ENCODE peak calls at places on chromosomes 5 and 9, in four cellular contexts. One of them, this sample, is unnamed.

GRCh38 chr9:91842358-91842757 is 107.7 kb downstream of the ROR2 start:
- DNase-seq in neural progenitor cell: no peak
- DNase-seq in cardiac fibroblast: no peak
- DNase-seq in hepatocyte: no peak
- DNase-seq in this sample: no peak

GRCh38 chr5:141958113-141958512 is at the start of gene PCDH12:
- DNase-seq in neural progenitor cell: no peak
- DNase-seq in cardiac fibroblast: peak; percentile 81
- DNase-seq in hepatocyte: no peak
- DNase-seq in this sample: peak; percentile 25

GRCh38 chr5:178211095-178212048 is 7.0 kb downstream of the HNRNPAB start:
- DNase-seq in neural progenitor cell: no peak
- DNase-seq in cardiac fibroblast: no peak
- DNase-seq in hepatocyte: no peak
- DNase-seq in this sample: no peak

GRCh38 chr5:158943057-158943456 is 156.7 kb downstream of the EBF1 start:
- DNase-seq in neural progenitor cell: no peak
- DNase-seq in cardiac fibroblast: peak; percentile 77
- DNase-seq in hepatocyte: peak; percentile 28
- DNase-seq in this sample: peak; percentile 93

GRCh38 chr5:133662578-133662977 is 50.2 kb upstream of the FSTL4 start:
- DNase-seq in neural progenitor cell: no peak
- DNase-seq in cardiac fibroblast: no peak
- DNase-seq in hepatocyte: peak; percentile 13
- DNase-seq in this sample: no peak

GRCh38 chr5:51411917-51412316 is 28.7 kb downstream of the ISL1 start:
- DNase-seq in neural progenitor cell: no peak
- DNase-seq in cardiac fibroblast: no peak
- DNase-seq in hepatocyte: no peak
- DNase-seq in this sample: no peak

GRCh38 chr9:4207476-4207875 is 92.4 kb downstream of the GLIS3 start:
- DNase-seq in neural progenitor cell: no peak
- DNase-seq in cardiac fibroblast: no peak
- DNase-seq in hepatocyte: no peak
- DNase-seq in this sample: no peak

GRCh38 chr5:34648522-34649158 is 7.5 kb upstream of the RAI14 start:
- DNase-seq in neural progenitor cell: no peak
- DNase-seq in cardiac fibroblast: no peak
- DNase-seq in hepatocyte: no peak
- DNase-seq in this sample: no peak

GRCh38 chr9:108861464-108861863 is 602 bp upstream of the ACTL7A start:
- DNase-seq in neural progenitor cell: no peak
- DNase-seq in cardiac fibroblast: no peak
- DNase-seq in hepatocyte: no peak
- DNase-seq in this sample: no peak

GRCh38 chr5:177539411-177539810 is 15.0 kb downstream of the FAM193B start:
- DNase-seq in neural progenitor cell: no peak
- DNase-seq in cardiac fibroblast: peak; percentile 94
- DNase-seq in hepatocyte: no peak
- DNase-seq in this sample: peak; percentile 68

GRCh38 chr5:148820778-148821395 is 5.5 kb upstream of the ADRB2 start:
- DNase-seq in neural progenitor cell: peak; percentile 58
- DNase-seq in cardiac fibroblast: peak; percentile 64
- DNase-seq in hepatocyte: no peak
- DNase-seq in this sample: peak; percentile 71

GRCh38 chr9:137739371-137739915 is 120.6 kb downstream of the EHMT1 start:
- DNase-seq in neural progenitor cell: no peak
- DNase-seq in cardiac fibroblast: no peak
- DNase-seq in hepatocyte: no peak
- DNase-seq in this sample: no peak

GRCh38 chr9:8766096-8766495 is 966.5 kb upstream of the DMAC1 start:
- DNase-seq in neural progenitor cell: no peak
- DNase-seq in cardiac fibroblast: no peak
- DNase-seq in hepatocyte: no peak
- DNase-seq in this sample: no peak

GRCh38 chr5:56159521-56159947 is 73.6 kb downstream of the ANKRD55 start:
- DNase-seq in neural progenitor cell: no peak
- DNase-seq in cardiac fibroblast: no peak
- DNase-seq in hepatocyte: no peak
- DNase-seq in this sample: peak; percentile 53

GRCh38 chr5:174837919-174838902 is 113.8 kb downstream of the MSX2 start:
- DNase-seq in neural progenitor cell: peak; percentile 60
- DNase-seq in cardiac fibroblast: peak; percentile 81
- DNase-seq in hepatocyte: peak; percentile 29
- DNase-seq in this sample: peak; percentile 21

GRCh38 chr9:82504620-82505019 is 516.0 kb downstream of the SPATA31D1 start:
- DNase-seq in neural progenitor cell: no peak
- DNase-seq in cardiac fibroblast: no peak
- DNase-seq in hepatocyte: no peak
- DNase-seq in this sample: peak; percentile 7

GRCh38 chr9:85077954-85078353 is 408.4 kb downstream of the NTRK2 start:
- DNase-seq in neural progenitor cell: peak; percentile 24
- DNase-seq in cardiac fibroblast: no peak
- DNase-seq in hepatocyte: no peak
- DNase-seq in this sample: no peak

GRCh38 chr9:112332977-112333638 is at the start of gene PTBP3:
- DNase-seq in neural progenitor cell: peak; percentile 84
- DNase-seq in cardiac fibroblast: peak; percentile 82
- DNase-seq in hepatocyte: peak; percentile 89
- DNase-seq in this sample: peak; percentile 69

GRCh38 chr5:106875591-106876297 is 795.0 kb downstream of the EFNA5 start:
- DNase-seq in neural progenitor cell: peak; percentile 11
- DNase-seq in cardiac fibroblast: peak; percentile 16
- DNase-seq in hepatocyte: peak; percentile 44
- DNase-seq in this sample: peak; percentile 57

GRCh38 chr9:96720435-96720834 is 57.5 kb downstream of the ZNF510 start:
- DNase-seq in neural progenitor cell: no peak
- DNase-seq in cardiac fibroblast: no peak
- DNase-seq in hepatocyte: no peak
- DNase-seq in this sample: no peak

GRCh38 chr5:107074991-107075390 is 595.7 kb downstream of the EFNA5 start:
- DNase-seq in neural progenitor cell: no peak
- DNase-seq in cardiac fibroblast: no peak
- DNase-seq in hepatocyte: no peak
- DNase-seq in this sample: peak; percentile 10

GRCh38 chr5:148976569-148977321 is 86.1 kb downstream of the SH3TC2 start:
- DNase-seq in neural progenitor cell: peak; percentile 57
- DNase-seq in cardiac fibroblast: no peak
- DNase-seq in hepatocyte: no peak
- DNase-seq in this sample: peak; percentile 65

GRCh38 chr5:140840978-140841962 is at the start of gene PCDHA8:
- DNase-seq in neural progenitor cell: peak; percentile 15
- DNase-seq in cardiac fibroblast: no peak
- DNase-seq in hepatocyte: no peak
- DNase-seq in this sample: no peak

GRCh38 chr5:121485261-121485660 is 366.4 kb upstream of the FTMT start:
- DNase-seq in neural progenitor cell: no peak
- DNase-seq in cardiac fibroblast: no peak
- DNase-seq in hepatocyte: no peak
- DNase-seq in this sample: no peak

DNA sequence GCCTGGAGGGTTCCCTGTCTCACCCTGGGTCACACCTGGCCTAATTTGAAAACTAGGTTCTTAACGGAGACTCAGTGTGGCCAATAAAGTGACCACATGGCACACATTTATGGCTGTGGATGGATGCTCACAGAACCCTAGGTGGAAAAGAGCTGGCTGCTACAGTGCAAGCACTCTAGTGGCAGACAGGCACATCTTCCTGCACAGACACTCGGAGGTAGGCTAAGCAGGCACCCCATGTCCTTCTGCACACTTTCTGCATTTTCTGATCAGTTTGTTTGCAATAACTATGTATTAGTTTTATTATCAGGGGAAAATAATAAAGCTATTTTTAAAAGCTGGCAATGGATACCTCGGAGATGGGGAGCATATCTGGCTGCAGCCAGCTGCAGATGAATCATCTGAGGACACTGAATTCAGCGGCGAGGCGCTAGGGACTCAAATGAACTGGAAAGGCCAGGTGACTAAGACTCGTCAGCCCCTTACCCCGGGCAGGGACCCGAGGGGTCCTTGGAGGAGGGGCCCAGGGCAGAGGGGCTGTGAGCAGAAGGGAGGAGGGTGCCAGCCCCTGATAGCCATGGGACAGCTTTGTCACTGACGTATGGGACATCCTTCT is 96.2 kb downstream of the OLFM1 start:
- DNase-seq in neural progenitor cell: no peak
- DNase-seq in cardiac fibroblast: no peak
- DNase-seq in hepatocyte: no peak
- DNase-seq in this sample: no peak
- TF ChIP-seq CTCF in neural progenitor cell: no peak
- TF ChIP-seq CTCF in cardiac fibroblast: no peak
- TF ChIP-seq CTCF in hepatocyte: no peak
- TF ChIP-seq CTCF in this sample: no peak

GRCh38 chr9:36995927-36996471 is 38.1 kb downstream of the PAX5 start:
- DNase-seq in neural progenitor cell: peak; percentile 89
- DNase-seq in cardiac fibroblast: peak; percentile 74
- DNase-seq in hepatocyte: peak; percentile 76
- DNase-seq in this sample: peak; percentile 79
- H3K4me3 ChIP-seq in neural progenitor cell: no peak overlapping the region
- H3K4me3 ChIP-seq in cardiac fibroblast: no peak overlapping the region
- H3K4me3 ChIP-seq in hepatocyte: no peak overlapping the region
- H3K4me3 ChIP-seq in this sample: no peak overlapping the region

DNA sequence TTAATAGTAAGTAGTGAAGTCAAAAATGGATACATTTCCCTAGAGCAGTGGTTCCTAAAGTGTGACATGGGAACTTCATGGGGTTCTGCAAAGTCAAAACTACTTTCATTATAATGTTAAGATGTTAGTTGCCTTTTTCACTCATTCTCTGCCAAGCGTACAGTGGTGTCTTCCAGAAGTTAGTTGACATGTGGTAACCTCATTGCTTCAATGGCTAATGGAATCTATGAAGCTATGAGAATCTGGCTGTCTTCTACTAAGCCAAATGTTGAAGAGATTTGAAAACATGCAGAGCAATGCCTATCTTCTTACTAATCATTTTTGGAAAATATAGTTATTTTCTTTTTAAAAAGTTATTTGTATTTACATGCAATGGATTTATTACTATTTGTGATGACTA is 111.8 kb downstream of the SLC12A2 start:
- DNase-seq in neural progenitor cell: no peak
- DNase-seq in cardiac fibroblast: no peak
- DNase-seq in hepatocyte: no peak
- DNase-seq in this sample: no peak
- TF ChIP-seq CTCF in neural progenitor cell: no peak
- TF ChIP-seq CTCF in cardiac fibroblast: no peak
- TF ChIP-seq CTCF in hepatocyte: no peak
- TF ChIP-seq CTCF in this sample: no peak

GRCh38 chr9:129888809-129889460 is 53.7 kb downstream of the USP20 start:
- DNase-seq in neural progenitor cell: no peak
- DNase-seq in cardiac fibroblast: no peak
- DNase-seq in hepatocyte: no peak
- DNase-seq in this sample: no peak

GRCh38 chr9:129885670-129886106 is 50.4 kb downstream of the USP20 start:
- DNase-seq in neural progenitor cell: peak; percentile 92
- DNase-seq in cardiac fibroblast: peak; percentile 96
- DNase-seq in hepatocyte: peak; percentile 95
- DNase-seq in this sample: peak; percentile 92

GRCh38 chr9:129888085-129888808 is 53.0 kb downstream of the USP20 start:
- DNase-seq in neural progenitor cell: no peak
- DNase-seq in cardiac fibroblast: no peak
- DNase-seq in hepatocyte: no peak
- DNase-seq in this sample: no peak

GRCh38 chr9:129886226-129887174 is 51.2 kb downstream of the USP20 start:
- DNase-seq in neural progenitor cell: no peak
- DNase-seq in cardiac fibroblast: peak; percentile 16
- DNase-seq in hepatocyte: no peak
- DNase-seq in this sample: no peak

GRCh38 chr9:129887210-129888084 is 52.2 kb downstream of the USP20 start:
- DNase-seq in neural progenitor cell: no peak
- DNase-seq in cardiac fibroblast: peak; percentile 75
- DNase-seq in hepatocyte: no peak
- DNase-seq in this sample: peak; percentile 70
- H3K4me3 ChIP-seq in neural progenitor cell: no peak overlapping the region
- H3K4me3 ChIP-seq in cardiac fibroblast: no peak overlapping the region
- H3K4me3 ChIP-seq in hepatocyte: no peak overlapping the region
- H3K4me3 ChIP-seq in this sample: no peak overlapping the region

This sample was measured in choroid plexus epithelial cell.